ENCODE peak calls at places on chromosomes 4 and X, in seven cellular contexts. One of them, this sample, is unnamed.
A peak's percentile ranks its signal among the peaks of the same experiment; 100 is the strongest.

GRCh38 chr4:113979157-113979972 is at the start of gene ARSJ:
- DNase-seq in transverse colon: peak; percentile 54
- DNase-seq in spleen: peak; percentile 73
- DNase-seq in stomach: peak; percentile 56
- DNase-seq in endothelial cell of umbilical vein: peak; percentile 82
- DNase-seq in upper lobe of left lung: peak; percentile 93
- DNase-seq in GM23338: peak; percentile 80
- DNase-seq in this sample: peak; percentile 51

GRCh38 chr4:159719531-159719930 is 616.7 kb downstream of the RAPGEF2 start:
- DNase-seq in GM23338: no peak
- DNase-seq in upper lobe of left lung: no peak
- DNase-seq in stomach: no peak
- DNase-seq in endothelial cell of umbilical vein: no peak
- DNase-seq in spleen: no peak
- DNase-seq in transverse colon: no peak
- DNase-seq in this sample: no peak

GRCh38 chrX:111007238-111007637 is 88.8 kb upstream of the PAK3 start:
- DNase-seq in stomach: no peak
- DNase-seq in endothelial cell of umbilical vein: no peak
- DNase-seq in spleen: no peak
- DNase-seq in upper lobe of left lung: no peak
- DNase-seq in transverse colon: no peak
- DNase-seq in GM23338: no peak
- DNase-seq in this sample: no peak

GRCh38 chr4:24174622-24175021 is 284.8 kb upstream of the PPARGC1A start:
- DNase-seq in transverse colon: no peak
- DNase-seq in GM23338: no peak
- DNase-seq in endothelial cell of umbilical vein: no peak
- DNase-seq in spleen: no peak
- DNase-seq in upper lobe of left lung: no peak
- DNase-seq in stomach: no peak
- DNase-seq in this sample: no peak

GRCh38 chr4:174408841-174409552 is 113.3 kb downstream of the HPGD start:
- DNase-seq in transverse colon: peak; percentile 41
- DNase-seq in upper lobe of left lung: no peak
- DNase-seq in GM23338: no peak
- DNase-seq in spleen: no peak
- DNase-seq in stomach: no peak
- DNase-seq in endothelial cell of umbilical vein: no peak
- DNase-seq in this sample: no peak

GRCh38 chr4:106286611-106287010 is 29.4 kb downstream of the TBCK start:
- DNase-seq in spleen: no peak
- DNase-seq in stomach: no peak
- DNase-seq in upper lobe of left lung: no peak
- DNase-seq in GM23338: no peak
- DNase-seq in endothelial cell of umbilical vein: no peak
- DNase-seq in transverse colon: no peak
- DNase-seq in this sample: no peak

GRCh38 chrX:135327299-135327698 is 18.0 kb downstream of the ETDC start:
- DNase-seq in transverse colon: no peak
- DNase-seq in endothelial cell of umbilical vein: peak; percentile 17
- DNase-seq in spleen: no peak
- DNase-seq in upper lobe of left lung: no peak
- DNase-seq in GM23338: no peak
- DNase-seq in stomach: no peak
- DNase-seq in this sample: no peak

GRCh38 chrX:153832732-153833131 is 2.4 kb upstream of the PDZD4 start:
- DNase-seq in stomach: no peak
- DNase-seq in endothelial cell of umbilical vein: no peak
- DNase-seq in GM23338: no peak
- DNase-seq in upper lobe of left lung: no peak
- DNase-seq in spleen: no peak
- DNase-seq in transverse colon: no peak
- DNase-seq in this sample: no peak

GRCh38 chrX:23784487-23785301 is 1.7 kb downstream of the SAT1 start:
- DNase-seq in transverse colon: no peak
- DNase-seq in endothelial cell of umbilical vein: peak; percentile 39
- DNase-seq in GM23338: no peak
- DNase-seq in spleen: no peak
- DNase-seq in upper lobe of left lung: no peak
- DNase-seq in stomach: no peak
- DNase-seq in this sample: no peak

GRCh38 chr4:126991965-126992364 is 640.8 kb upstream of the INTU start:
- DNase-seq in endothelial cell of umbilical vein: no peak
- DNase-seq in upper lobe of left lung: no peak
- DNase-seq in GM23338: no peak
- DNase-seq in stomach: no peak
- DNase-seq in spleen: no peak
- DNase-seq in transverse colon: no peak
- DNase-seq in this sample: no peak

GRCh38 chr4:129362685-129363274 is 266.8 kb downstream of the C4orf33 start:
- DNase-seq in endothelial cell of umbilical vein: peak; percentile 75
- DNase-seq in GM23338: peak; percentile 79
- DNase-seq in upper lobe of left lung: no peak
- DNase-seq in stomach: peak; percentile 63
- DNase-seq in spleen: no peak
- DNase-seq in transverse colon: peak; percentile 51
- DNase-seq in this sample: peak; percentile 18

GRCh38 chrX:112043997-112044396 is 38.6 kb downstream of the TRPC5 start:
- DNase-seq in spleen: no peak
- DNase-seq in GM23338: peak; percentile 41
- DNase-seq in upper lobe of left lung: no peak
- DNase-seq in endothelial cell of umbilical vein: no peak
- DNase-seq in stomach: no peak
- DNase-seq in transverse colon: no peak
- DNase-seq in this sample: no peak

GRCh38 chr4:31022702-31023101 is 302.5 kb downstream of the PCDH7 start:
- DNase-seq in upper lobe of left lung: no peak
- DNase-seq in GM23338: no peak
- DNase-seq in spleen: no peak
- DNase-seq in endothelial cell of umbilical vein: no peak
- DNase-seq in transverse colon: no peak
- DNase-seq in stomach: no peak
- DNase-seq in this sample: no peak

GRCh38 chr4:31026216-31026615 is 306.0 kb downstream of the PCDH7 start:
- DNase-seq in stomach: no peak
- DNase-seq in GM23338: no peak
- DNase-seq in transverse colon: no peak
- DNase-seq in upper lobe of left lung: no peak
- DNase-seq in spleen: no peak
- DNase-seq in endothelial cell of umbilical vein: no peak
- DNase-seq in this sample: no peak

GRCh38 chr4:31021008-31021407 is 300.8 kb downstream of the PCDH7 start:
- DNase-seq in stomach: no peak
- DNase-seq in transverse colon: no peak
- DNase-seq in spleen: no peak
- DNase-seq in upper lobe of left lung: no peak
- DNase-seq in endothelial cell of umbilical vein: no peak
- DNase-seq in GM23338: no peak
- DNase-seq in this sample: no peak

GRCh38 chr4:31023109-31023508 is 302.9 kb downstream of the PCDH7 start:
- DNase-seq in transverse colon: no peak
- DNase-seq in stomach: no peak
- DNase-seq in GM23338: no peak
- DNase-seq in endothelial cell of umbilical vein: no peak
- DNase-seq in spleen: no peak
- DNase-seq in upper lobe of left lung: no peak
- DNase-seq in this sample: no peak

GRCh38 chr4:31023724-31024123 is 303.6 kb downstream of the PCDH7 start:
- DNase-seq in upper lobe of left lung: no peak
- DNase-seq in stomach: no peak
- DNase-seq in transverse colon: no peak
- DNase-seq in GM23338: no peak
- DNase-seq in spleen: no peak
- DNase-seq in endothelial cell of umbilical vein: no peak
- DNase-seq in this sample: no peak
- H3K27ac ChIP-seq in upper lobe of left lung: no peak overlapping the region
- H3K27ac ChIP-seq in stomach: no peak overlapping the region
- H3K27ac ChIP-seq in transverse colon: no peak overlapping the region
- H3K27ac ChIP-seq in GM23338: no peak overlapping the region
- H3K27ac ChIP-seq in spleen: no peak overlapping the region
- H3K27ac ChIP-seq in endothelial cell of umbilical vein: no peak overlapping the region
- H3K27ac ChIP-seq in this sample: no peak overlapping the region

DNA sequence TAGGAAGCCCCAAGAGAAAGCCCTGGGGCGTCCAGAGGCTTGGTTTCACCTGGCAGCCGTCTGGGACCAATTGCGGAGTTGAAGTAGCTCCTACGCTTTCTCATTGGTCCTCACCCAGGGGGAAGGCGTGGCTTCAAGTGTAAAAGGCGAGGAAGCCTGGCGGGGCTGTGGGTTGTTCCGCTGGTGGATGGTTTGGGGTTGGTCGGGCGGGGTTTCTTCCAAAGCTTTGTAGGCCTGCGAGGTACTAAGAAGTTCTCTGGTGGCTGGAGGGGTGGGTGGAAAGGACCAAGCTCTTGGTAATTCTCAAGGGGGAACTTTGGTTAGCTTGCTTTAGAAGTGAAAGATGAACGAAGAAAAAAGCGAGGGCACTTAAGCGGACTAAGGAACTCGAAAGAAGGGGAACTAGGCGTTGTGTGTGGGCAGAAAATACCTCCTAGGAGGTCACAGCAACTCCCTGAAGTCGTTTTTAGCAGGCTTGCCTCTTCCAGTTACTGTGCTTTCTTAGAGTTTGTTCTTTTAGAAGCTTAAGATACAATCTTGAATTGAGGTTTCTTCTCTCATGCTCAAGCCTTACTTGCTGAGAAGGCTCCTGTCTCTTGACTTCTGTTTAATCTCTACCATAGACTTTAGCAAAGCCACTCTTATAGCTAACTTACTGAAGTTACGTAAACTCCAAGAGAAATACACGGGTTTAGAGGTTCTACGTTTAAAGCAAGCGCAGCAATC is 36.7 kb downstream of the CCNG2 start:
- DNase-seq in upper lobe of left lung: no peak
- DNase-seq in stomach: peak; percentile 62
- DNase-seq in GM23338: peak; percentile 95
- DNase-seq in transverse colon: peak; percentile 75
- DNase-seq in endothelial cell of umbilical vein: no peak
- DNase-seq in spleen: peak; percentile 95
- DNase-seq in this sample: peak; percentile 27
- TF ChIP-seq POLR2AphosphoS5 in upper lobe of left lung: no peak
- TF ChIP-seq POLR2AphosphoS5 in stomach: no peak
- TF ChIP-seq POLR2AphosphoS5 in GM23338: no peak
- TF ChIP-seq POLR2AphosphoS5 in transverse colon: no peak
- TF ChIP-seq POLR2AphosphoS5 in endothelial cell of umbilical vein: no peak
- TF ChIP-seq POLR2AphosphoS5 in spleen: peak; percentile 86
- TF ChIP-seq POLR2AphosphoS5 in this sample: no peak

GRCh38 chr4:15006416-15007024 is 4.2 kb downstream of the CPEB2 start:
- DNase-seq in stomach: no peak
- DNase-seq in transverse colon: no peak
- DNase-seq in upper lobe of left lung: no peak
- DNase-seq in GM23338: no peak
- DNase-seq in spleen: no peak
- DNase-seq in endothelial cell of umbilical vein: peak; percentile 58
- DNase-seq in this sample: no peak
- TF ChIP-seq CTCF in stomach: no peak
- TF ChIP-seq CTCF in transverse colon: peak; percentile 51
- TF ChIP-seq CTCF in upper lobe of left lung: peak; percentile 36
- TF ChIP-seq CTCF in GM23338: peak; percentile 47
- TF ChIP-seq CTCF in spleen: peak; percentile 44
- TF ChIP-seq CTCF in endothelial cell of umbilical vein: peak; percentile 16
- TF ChIP-seq CTCF in this sample: peak; percentile 26

DNA sequence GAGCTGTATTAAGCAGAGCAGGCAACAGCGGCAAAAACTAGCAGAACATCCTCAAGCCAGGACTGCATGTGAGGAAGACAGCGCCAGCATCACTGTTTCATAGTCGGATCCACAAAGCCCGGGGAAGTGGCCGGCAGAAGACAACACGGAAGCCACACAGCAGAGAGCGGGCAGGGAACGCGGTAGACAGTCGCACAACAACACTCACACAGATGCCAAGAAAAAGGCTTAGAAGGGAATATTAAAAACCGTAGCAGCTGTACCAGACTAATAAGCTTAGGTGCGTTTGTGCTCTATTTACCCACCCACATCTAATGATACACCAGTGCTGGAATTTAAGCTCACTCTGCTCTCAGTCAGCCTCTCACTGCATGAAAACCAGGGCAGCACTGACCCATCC is 16.0 kb downstream of the ZFYVE28 start:
- DNase-seq in endothelial cell of umbilical vein: no peak
- DNase-seq in upper lobe of left lung: no peak
- DNase-seq in transverse colon: no peak
- DNase-seq in stomach: no peak
- DNase-seq in spleen: no peak
- DNase-seq in GM23338: no peak
- DNase-seq in this sample: no peak
- H3K27ac ChIP-seq in endothelial cell of umbilical vein: no peak overlapping the region
- H3K27ac ChIP-seq in upper lobe of left lung: no peak overlapping the region
- H3K27ac ChIP-seq in transverse colon: peak overlapping the region; percentile 32
- H3K27ac ChIP-seq in stomach: no peak overlapping the region
- H3K27ac ChIP-seq in spleen: no peak overlapping the region
- H3K27ac ChIP-seq in GM23338: no peak overlapping the region
- H3K27ac ChIP-seq in this sample: no peak overlapping the region

DNA sequence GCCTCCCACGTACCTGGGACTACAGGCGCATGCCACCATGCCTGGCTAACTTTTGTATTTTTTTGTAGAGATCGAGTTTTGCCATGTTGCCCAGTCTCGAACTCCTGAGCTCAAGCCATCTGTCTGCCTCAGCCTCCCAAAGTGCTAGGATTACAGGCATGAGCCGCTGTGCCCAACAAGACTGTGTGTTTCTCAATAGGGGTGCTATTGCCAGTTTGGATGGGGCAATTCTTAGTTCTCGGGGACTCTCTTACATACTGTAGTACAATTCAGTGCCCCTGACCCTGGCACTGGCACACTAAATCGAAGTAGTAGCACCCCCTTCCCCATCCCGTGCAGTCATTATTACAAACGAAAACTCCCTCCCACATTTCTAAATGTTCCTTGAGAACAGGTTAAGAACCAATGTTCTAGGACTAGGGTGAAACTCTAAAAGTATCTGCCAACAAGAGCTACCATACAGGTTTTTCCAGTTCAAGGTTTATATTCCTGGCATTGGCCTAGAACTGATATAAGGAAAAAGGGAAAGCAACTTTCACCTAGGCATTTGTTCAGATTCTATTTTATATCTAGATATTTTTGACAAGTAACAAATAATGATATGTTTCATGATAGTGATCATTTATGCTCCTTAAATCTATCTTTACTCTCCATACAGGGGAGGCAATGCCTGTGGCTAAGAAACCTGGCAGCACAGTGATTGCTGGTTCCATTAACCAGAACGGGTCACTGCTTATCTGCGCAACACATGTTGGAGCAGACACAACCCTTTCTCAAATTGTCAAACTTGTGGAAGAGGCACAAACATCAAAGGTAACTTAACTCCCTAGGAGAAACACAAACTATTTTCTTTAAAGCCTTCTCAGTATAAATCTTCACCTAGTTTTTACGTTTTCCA is 50.4 kb upstream of the PGAM4 start:
- DNase-seq in spleen: no peak
- DNase-seq in endothelial cell of umbilical vein: no peak
- DNase-seq in GM23338: no peak
- DNase-seq in stomach: no peak
- DNase-seq in transverse colon: no peak
- DNase-seq in upper lobe of left lung: no peak
- DNase-seq in this sample: no peak
- TF ChIP-seq POLR2AphosphoS5 in spleen: no peak
- TF ChIP-seq POLR2AphosphoS5 in endothelial cell of umbilical vein: no peak
- TF ChIP-seq POLR2AphosphoS5 in GM23338: no peak
- TF ChIP-seq POLR2AphosphoS5 in stomach: no peak
- TF ChIP-seq POLR2AphosphoS5 in transverse colon: peak; percentile 17
- TF ChIP-seq POLR2AphosphoS5 in upper lobe of left lung: no peak
- TF ChIP-seq POLR2AphosphoS5 in this sample: no peak